ENCODE peak calls at places on chromosomes 5 and 9, in four cellular contexts. X, J, D and O are unnamed samples.

GRCh38 chr5:156559955-156560354 is 233.0 kb downstream of the SGCD start:
- DNase-seq in X (no peak), J (no peak), D (no peak), O (no peak)

GRCh38 chr5:14669975-14670374 is 5.5 kb downstream of the OTULIN start:
- DNase-seq in X (no peak), J (no peak), D (no peak), O (peak; percentile 31)

GRCh38 chr9:129383005-129383414 is 204.9 kb upstream of the IER5L start:
- DNase-seq in D (no peak), X (peak; percentile 70), J (no peak), O (no peak)

GRCh38 chr5:128271859-128272446 is 188.4 kb downstream of the SLC12A2 start:
- DNase-seq in D (no peak), X (no peak), J (no peak), O (no peak)

GRCh38 chr9:135241381-135242380 is 154.2 kb downstream of the OLFM1 start:
- DNase-seq in J (no peak), X (no peak), D (no peak), O (no peak)

GRCh38 chr5:156971848-156972525 is 9.0 kb upstream of the TIMD4 start:
- DNase-seq in J (no peak), D (no peak), X (no peak), O (no peak)

GRCh38 chr5:135213466-135214239 is 179.6 kb upstream of the PITX1 start:
- DNase-seq in X (no peak), J (no peak), D (no peak), O (no peak)

GRCh38 chr5:120873083-120873482 is 409.0 kb downstream of the PRR16 start:
- DNase-seq in J (no peak), D (no peak), X (no peak), O (no peak)

GRCh38 chr5:7415123-7415522 is 19.2 kb downstream of the ADCY2 start:
- DNase-seq in X (no peak), D (no peak), J (no peak), O (no peak)

GRCh38 chr5:138354926-138355378 is 2.5 kb downstream of the KDM3B start:
- DNase-seq in J (peak; percentile 76), D (peak; percentile 64), X (peak; percentile 64), O (peak; percentile 67)

GRCh38 chr5:62886603-62887315 is 308.1 kb downstream of the LRRC70 start:
- DNase-seq in X (no peak), J (no peak), D (no peak), O (peak; percentile 14)

GRCh38 chr5:138725153-138725884 is 27.9 kb upstream of the CTNNA1 start:
- DNase-seq in J (no peak), D (no peak), X (peak; percentile 43), O (peak; percentile 57)

GRCh38 chr5:125463441-125464092 is 717.1 kb upstream of the ZNF608 start:
- DNase-seq in X (no peak), J (no peak), D (no peak), O (no peak)

GRCh38 chr5:146338774-146339714 is at the start of gene POU4F3:
- DNase-seq in X (peak; percentile 61), J (no peak), D (no peak), O (no peak)

GRCh38 chr5:155259648-155260047 is 246.1 kb downstream of the KIF4B start:
- DNase-seq in J (no peak), X (no peak), D (no peak), O (no peak)

GRCh38 chr5:131671994-131672655 is 37.1 kb upstream of the RAPGEF6 start:
- DNase-seq in J (no peak), D (no peak), X (no peak), O (peak; percentile 5)

GRCh38 chr5:33317271-33317670 is 123.5 kb upstream of the TARS1 start:
- DNase-seq in X (no peak), D (no peak), J (no peak), O (no peak)

GRCh38 chr9:33737811-33738606 is 57.4 kb upstream of the PRSS3 start:
- DNase-seq in D (peak; percentile 16), X (peak; percentile 59), J (no peak), O (peak; percentile 56)

GRCh38 chr5:95859327-95860060 is 37.0 kb upstream of the GLRX start:
- DNase-seq in D (no peak), J (no peak), X (no peak), O (no peak)

GRCh38 chr9:109012009-109012875 is 1.1 kb downstream of the CTNNAL1 start:
- DNase-seq in J (no peak), D (peak; percentile 23), X (peak; percentile 64), O (peak; percentile 47)

GRCh38 chr5:169280286-169280685 is 20.7 kb downstream of the SLIT3 start:
- DNase-seq in J (no peak), D (no peak), X (peak; percentile 74), O (no peak)

GRCh38 chr5:59188415-59189225 is 605.7 kb downstream of the RAB3C start:
- DNase-seq in X (peak; percentile 52), J (no peak), D (peak; percentile 67), O (peak; percentile 58)

GRCh38 chr9:101528015-101528414 is 5.6 kb upstream of the RNF20 start:
- DNase-seq in X (no peak), D (no peak), J (no peak), O (no peak)

GRCh38 chr5:80141147-80141671 is 106.1 kb downstream of the THBS4 start:
- DNase-seq in J (no peak), X (peak; percentile 24), D (no peak), O (no peak)

GRCh38 chr5:65923339-65923738 is 3.0 kb upstream of the ERBIN start:
- DNase-seq in D (no peak), X (no peak), J (no peak), O (no peak)

GRCh38 chr9:101635473-101635872 is 40.7 kb upstream of the PPP3R2 start:
- DNase-seq in X (no peak), J (no peak), D (no peak), O (no peak)

GRCh38 chr5:178211095-178212048 is 7.0 kb downstream of the HNRNPAB start:
- DNase-seq in D (peak; percentile 46), J (no peak), X (no peak), O (no peak)

GRCh38 chr9:6549106-6549505 is 96.4 kb downstream of the GLDC start:
- DNase-seq in J (no peak), X (peak; percentile 45), D (no peak), O (no peak)

GRCh38 chr9:2047916-2048315 is 32.8 kb downstream of the SMARCA2 start:
- DNase-seq in J (no peak), X (no peak), D (no peak), O (no peak)

GRCh38 chr5:1363160-1363559 is 18.3 kb upstream of the CLPTM1L start:
- DNase-seq in D (no peak), J (no peak), X (no peak), O (no peak)

GRCh38 chr5:135304352-135305221 is 94.4 kb downstream of the MACROH2A1 start:
- DNase-seq in J (no peak), X (no peak), D (peak; percentile 31), O (peak; percentile 83)

GRCh38 chr9:115261656-115262081 is 143.7 kb upstream of the TNC start:
- DNase-seq in X (no peak), D (no peak), J (no peak), O (no peak)

GRCh38 chr5:75053286-75054109 is 1.1 kb upstream of the GCNT4 start:
- DNase-seq in X (peak; percentile 78), D (peak; percentile 8), J (no peak), O (peak; percentile 16)

GRCh38 chr5:139178948-139179347 is 19.2 kb downstream of the SIL1 start:
- DNase-seq in J (no peak), D (peak; percentile 47), X (no peak), O (no peak)

GRCh38 chr9:127912882-127913281 is 4.0 kb downstream of the ST6GALNAC4 start:
- DNase-seq in X (no peak), J (no peak), D (no peak), O (no peak)

DNA sequence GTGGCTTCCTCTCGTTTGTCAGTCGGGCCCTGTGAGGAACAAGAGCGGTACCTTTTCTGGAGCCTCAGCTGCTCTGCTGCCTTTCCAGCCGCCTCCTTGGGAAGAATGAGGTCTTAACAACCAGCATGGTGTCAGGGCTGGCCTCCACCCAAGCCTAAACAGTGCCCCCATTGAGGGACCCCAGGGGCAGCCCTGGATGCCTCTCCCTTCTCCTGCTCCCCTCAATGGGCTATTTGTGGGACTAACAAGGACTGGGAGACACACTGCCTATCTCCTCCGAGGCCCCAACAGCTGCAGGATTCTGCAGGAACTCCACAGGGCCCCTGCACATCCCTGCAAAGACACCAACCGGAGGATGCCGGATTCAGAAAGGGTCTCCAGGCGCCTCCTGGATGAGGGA is 155.4 kb upstream of the MAP3K1 start:
- DNase-seq in J (no peak), D (no peak), X (no peak), O (no peak)
- TF ChIP-seq MXI1 in J (no peak), D (no peak), X (no peak), O (no peak)

GRCh38 chr9:110142868-110143866 is 64.8 kb downstream of the C9orf152 start:
- DNase-seq in D (no peak), X (peak; percentile 37), J (no peak), O (no peak)

GRCh38 chr9:110142253-110142652 is 65.7 kb downstream of the C9orf152 start:
- DNase-seq in D (no peak), J (no peak), X (no peak), O (no peak)

GRCh38 chr9:110141118-110141797 is 66.7 kb downstream of the C9orf152 start:
- DNase-seq in X (no peak), D (no peak), J (no peak), O (no peak)

GRCh38 chr9:110146371-110146770 is 61.6 kb downstream of the C9orf152 start:
- DNase-seq in J (no peak), X (no peak), D (no peak), O (no peak)

GRCh38 chr9:110143969-110144545 is 63.9 kb downstream of the C9orf152 start:
- DNase-seq in D (no peak), J (no peak), X (no peak), O (no peak)
- TF ChIP-seq YY1 in D (no peak), J (no peak), X (no peak), O (no peak)

GRCh38 chr5:99317136-99317535 is 388.3 kb upstream of the CHD1 start:
- DNase-seq in D (no peak), X (no peak), J (no peak), O (no peak)

GRCh38 chr5:99315413-99316178 is 386.8 kb upstream of the CHD1 start:
- DNase-seq in J (no peak), D (no peak), X (no peak), O (no peak)

GRCh38 chr5:99316484-99316883 is 387.7 kb upstream of the CHD1 start:
- DNase-seq in D (no peak), J (no peak), X (no peak), O (no peak)

DNA sequence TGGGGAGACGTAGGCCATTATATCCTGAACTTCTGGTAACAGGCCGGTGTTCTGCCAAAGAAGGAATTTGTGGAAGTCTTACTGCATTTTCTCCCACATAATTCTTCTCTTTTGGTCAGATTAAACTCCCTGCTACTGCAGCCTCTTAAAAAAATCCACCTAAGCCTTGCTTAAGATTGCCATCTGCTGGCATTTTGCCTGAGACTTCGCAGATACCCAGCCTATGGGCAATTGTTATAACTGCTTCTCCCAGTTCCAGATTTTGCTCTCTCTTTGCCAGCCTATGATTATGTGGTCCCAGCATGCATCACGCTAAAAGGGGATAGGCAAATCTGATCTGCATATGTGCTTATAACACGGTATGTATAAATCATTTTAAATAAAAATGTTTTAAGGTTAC is 391.7 kb upstream of the CHD1 start:
- DNase-seq in D (no peak), J (no peak), X (no peak), O (no peak)
- TF ChIP-seq GABPA in D (no peak), J (no peak), X (no peak), O (no peak)

DNA sequence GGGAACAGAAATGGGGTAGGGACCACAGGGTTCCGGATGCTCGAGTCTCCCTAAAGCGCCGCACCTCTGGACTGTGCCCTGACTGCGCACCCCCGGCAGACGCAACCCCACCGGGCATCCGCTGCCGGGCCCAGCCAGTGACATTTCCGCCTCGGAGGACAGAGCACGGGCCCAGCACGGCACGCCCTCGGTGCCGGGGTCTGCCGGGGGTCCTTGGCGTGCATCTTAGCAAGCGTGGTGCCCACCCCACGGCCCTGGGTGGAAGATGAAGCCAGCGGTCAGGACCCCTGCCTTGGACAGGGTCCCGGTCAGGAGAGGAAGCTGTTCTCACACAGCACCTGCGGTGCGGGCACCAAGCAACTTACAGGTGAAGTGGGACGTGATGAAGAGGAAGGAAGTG is 7.1 kb downstream of the INPP5E start:
- DNase-seq in D (no peak), X (no peak), J (no peak), O (no peak)
- TF ChIP-seq MXI1 in D (no peak), X (no peak), J (no peak), O (no peak)